ENCODE peak calls at places on chromosomes 6 and 20, in ten cellular contexts. One of them, this sample, is unnamed.

GRCh38 chr6:18528084-18528743 is 141.1 kb downstream of the RNF144B start:
- DNase-seq in endothelial cell of umbilical vein: peak; percentile 24
- DNase-seq in AG10803: peak; percentile 11
- DNase-seq in mucosa of descending colon: no peak
- DNase-seq in epithelial cell of esophagus: peak; percentile 18
- DNase-seq in Calu3: no peak
- DNase-seq in fibroblast of pulmonary artery: peak; percentile 31
- DNase-seq in GM12878: no peak
- DNase-seq in progenitor cell of endocrine pancreas: no peak
- DNase-seq in GM20000: no peak
- DNase-seq in this sample: no peak

GRCh38 chr6:137492771-137493217 is 1.4 kb downstream of the OLIG3 start:
- DNase-seq in Calu3: no peak
- DNase-seq in AG10803: no peak
- DNase-seq in epithelial cell of esophagus: no peak
- DNase-seq in endothelial cell of umbilical vein: no peak
- DNase-seq in GM12878: no peak
- DNase-seq in fibroblast of pulmonary artery: no peak
- DNase-seq in mucosa of descending colon: no peak
- DNase-seq in progenitor cell of endocrine pancreas: no peak
- DNase-seq in GM20000: peak; percentile 26
- DNase-seq in this sample: no peak

GRCh38 chr6:158624684-158625682 is 19.6 kb downstream of the DYNLT1 start:
- DNase-seq in progenitor cell of endocrine pancreas: no peak
- DNase-seq in GM20000: no peak
- DNase-seq in GM12878: no peak
- DNase-seq in fibroblast of pulmonary artery: no peak
- DNase-seq in endothelial cell of umbilical vein: no peak
- DNase-seq in AG10803: no peak
- DNase-seq in Calu3: no peak
- DNase-seq in epithelial cell of esophagus: no peak
- DNase-seq in mucosa of descending colon: no peak
- DNase-seq in this sample: no peak

GRCh38 chr6:10418862-10419748 is 4.2 kb upstream of the TFAP2A start:
- DNase-seq in GM20000: peak; percentile 69
- DNase-seq in mucosa of descending colon: peak; percentile 60
- DNase-seq in progenitor cell of endocrine pancreas: peak; percentile 55
- DNase-seq in Calu3: peak; percentile 77
- DNase-seq in epithelial cell of esophagus: peak; percentile 92
- DNase-seq in endothelial cell of umbilical vein: no peak
- DNase-seq in fibroblast of pulmonary artery: no peak
- DNase-seq in AG10803: no peak
- DNase-seq in GM12878: no peak
- DNase-seq in this sample: peak; percentile 65

GRCh38 chr20:53245581-53245980 is 273.4 kb downstream of the TSHZ2 start:
- DNase-seq in Calu3: no peak
- DNase-seq in progenitor cell of endocrine pancreas: no peak
- DNase-seq in fibroblast of pulmonary artery: no peak
- DNase-seq in GM20000: no peak
- DNase-seq in AG10803: no peak
- DNase-seq in GM12878: no peak
- DNase-seq in endothelial cell of umbilical vein: no peak
- DNase-seq in epithelial cell of esophagus: no peak
- DNase-seq in mucosa of descending colon: no peak
- DNase-seq in this sample: no peak

GRCh38 chr6:51585264-51585663 is 502.1 kb downstream of the PKHD1 start:
- DNase-seq in mucosa of descending colon: no peak
- DNase-seq in endothelial cell of umbilical vein: no peak
- DNase-seq in fibroblast of pulmonary artery: no peak
- DNase-seq in progenitor cell of endocrine pancreas: no peak
- DNase-seq in epithelial cell of esophagus: no peak
- DNase-seq in Calu3: no peak
- DNase-seq in GM20000: no peak
- DNase-seq in AG10803: no peak
- DNase-seq in GM12878: no peak
- DNase-seq in this sample: no peak

GRCh38 chr20:62332989-62333819 is 30.4 kb downstream of the ADRM1 start:
- DNase-seq in epithelial cell of esophagus: no peak
- DNase-seq in fibroblast of pulmonary artery: no peak
- DNase-seq in endothelial cell of umbilical vein: no peak
- DNase-seq in progenitor cell of endocrine pancreas: no peak
- DNase-seq in AG10803: no peak
- DNase-seq in GM20000: no peak
- DNase-seq in mucosa of descending colon: no peak
- DNase-seq in GM12878: no peak
- DNase-seq in Calu3: no peak
- DNase-seq in this sample: no peak

GRCh38 chr6:161414180-161414579 is 140.3 kb upstream of the AGPAT4 start:
- DNase-seq in GM20000: no peak
- DNase-seq in endothelial cell of umbilical vein: no peak
- DNase-seq in GM12878: no peak
- DNase-seq in progenitor cell of endocrine pancreas: no peak
- DNase-seq in Calu3: no peak
- DNase-seq in fibroblast of pulmonary artery: no peak
- DNase-seq in mucosa of descending colon: no peak
- DNase-seq in AG10803: no peak
- DNase-seq in epithelial cell of esophagus: no peak
- DNase-seq in this sample: no peak

GRCh38 chr6:144219056-144219685 is 66.0 kb upstream of the UTRN start:
- DNase-seq in fibroblast of pulmonary artery: peak; percentile 76
- DNase-seq in AG10803: peak; percentile 69
- DNase-seq in Calu3: no peak
- DNase-seq in mucosa of descending colon: no peak
- DNase-seq in progenitor cell of endocrine pancreas: no peak
- DNase-seq in GM20000: peak; percentile 59
- DNase-seq in endothelial cell of umbilical vein: peak; percentile 52
- DNase-seq in GM12878: peak; percentile 8
- DNase-seq in epithelial cell of esophagus: peak; percentile 62
- DNase-seq in this sample: no peak

GRCh38 chr6:39218868-39219567 is 10.3 kb downstream of the KCNK5 start:
- DNase-seq in Calu3: no peak
- DNase-seq in GM20000: peak; percentile 39
- DNase-seq in GM12878: no peak
- DNase-seq in AG10803: no peak
- DNase-seq in mucosa of descending colon: no peak
- DNase-seq in endothelial cell of umbilical vein: no peak
- DNase-seq in epithelial cell of esophagus: no peak
- DNase-seq in progenitor cell of endocrine pancreas: no peak
- DNase-seq in fibroblast of pulmonary artery: no peak
- DNase-seq in this sample: no peak

GRCh38 chr20:44711237-44711636 is 3.9 kb upstream of the CCN5 start:
- DNase-seq in GM20000: no peak
- DNase-seq in mucosa of descending colon: no peak
- DNase-seq in progenitor cell of endocrine pancreas: no peak
- DNase-seq in endothelial cell of umbilical vein: no peak
- DNase-seq in AG10803: no peak
- DNase-seq in fibroblast of pulmonary artery: peak; percentile 71
- DNase-seq in Calu3: no peak
- DNase-seq in GM12878: no peak
- DNase-seq in epithelial cell of esophagus: no peak
- DNase-seq in this sample: no peak

GRCh38 chr20:11144114-11144513 is 470.3 kb upstream of the JAG1 start:
- DNase-seq in endothelial cell of umbilical vein: peak; percentile 29
- DNase-seq in GM12878: no peak
- DNase-seq in AG10803: peak; percentile 97
- DNase-seq in epithelial cell of esophagus: peak; percentile 62
- DNase-seq in fibroblast of pulmonary artery: peak; percentile 89
- DNase-seq in Calu3: no peak
- DNase-seq in GM20000: no peak
- DNase-seq in mucosa of descending colon: no peak
- DNase-seq in progenitor cell of endocrine pancreas: no peak
- DNase-seq in this sample: no peak

GRCh38 chr20:17538517-17539170 is 7.5 kb upstream of the BFSP1 start:
- DNase-seq in fibroblast of pulmonary artery: no peak
- DNase-seq in progenitor cell of endocrine pancreas: no peak
- DNase-seq in Calu3: no peak
- DNase-seq in mucosa of descending colon: no peak
- DNase-seq in GM12878: peak; percentile 21
- DNase-seq in epithelial cell of esophagus: peak; percentile 55
- DNase-seq in AG10803: no peak
- DNase-seq in GM20000: peak; percentile 52
- DNase-seq in endothelial cell of umbilical vein: no peak
- DNase-seq in this sample: no peak

GRCh38 chr6:157287247-157287850 is 36.0 kb downstream of the TMEM242 start:
- DNase-seq in GM20000: no peak
- DNase-seq in mucosa of descending colon: no peak
- DNase-seq in AG10803: no peak
- DNase-seq in epithelial cell of esophagus: no peak
- DNase-seq in progenitor cell of endocrine pancreas: no peak
- DNase-seq in fibroblast of pulmonary artery: no peak
- DNase-seq in GM12878: no peak
- DNase-seq in endothelial cell of umbilical vein: no peak
- DNase-seq in Calu3: no peak
- DNase-seq in this sample: no peak
- TF ChIP-seq CTCF in GM20000: no peak
- TF ChIP-seq CTCF in mucosa of descending colon: no peak
- TF ChIP-seq CTCF in AG10803: no peak
- TF ChIP-seq CTCF in epithelial cell of esophagus: no peak
- TF ChIP-seq CTCF in progenitor cell of endocrine pancreas: no peak
- TF ChIP-seq CTCF in fibroblast of pulmonary artery: no peak
- TF ChIP-seq CTCF in GM12878: no peak
- TF ChIP-seq CTCF in endothelial cell of umbilical vein: no peak
- TF ChIP-seq CTCF in Calu3: no peak
- TF ChIP-seq CTCF in this sample: no peak

GRCh38 chr6:41071923-41072835 is at the start of gene OARD1:
- DNase-seq in GM20000: peak; percentile 63
- DNase-seq in endothelial cell of umbilical vein: no peak
- DNase-seq in GM12878: peak; percentile 97
- DNase-seq in Calu3: peak; percentile 99
- DNase-seq in epithelial cell of esophagus: peak; percentile 99
- DNase-seq in mucosa of descending colon: peak; percentile 100
- DNase-seq in progenitor cell of endocrine pancreas: peak; percentile 100
- DNase-seq in AG10803: peak; percentile 99
- DNase-seq in fibroblast of pulmonary artery: peak; percentile 100
- DNase-seq in this sample: peak; percentile 99
- TF ChIP-seq CTCF in GM20000: no peak
- TF ChIP-seq CTCF in endothelial cell of umbilical vein: no peak
- TF ChIP-seq CTCF in GM12878: no peak
- TF ChIP-seq CTCF in Calu3: no peak
- TF ChIP-seq CTCF in epithelial cell of esophagus: no peak
- TF ChIP-seq CTCF in mucosa of descending colon: peak; percentile 3
- TF ChIP-seq CTCF in progenitor cell of endocrine pancreas: no peak
- TF ChIP-seq CTCF in AG10803: no peak
- TF ChIP-seq CTCF in fibroblast of pulmonary artery: no peak
- TF ChIP-seq CTCF in this sample: no peak

GRCh38 chr6:141199074-141199473 is 933.7 kb upstream of the GJE1 start:
- DNase-seq in Calu3: no peak
- DNase-seq in endothelial cell of umbilical vein: peak; percentile 14
- DNase-seq in epithelial cell of esophagus: no peak
- DNase-seq in AG10803: peak; percentile 42
- DNase-seq in mucosa of descending colon: no peak
- DNase-seq in GM20000: no peak
- DNase-seq in progenitor cell of endocrine pancreas: no peak
- DNase-seq in fibroblast of pulmonary artery: no peak
- DNase-seq in GM12878: no peak
- DNase-seq in this sample: no peak

DNA sequence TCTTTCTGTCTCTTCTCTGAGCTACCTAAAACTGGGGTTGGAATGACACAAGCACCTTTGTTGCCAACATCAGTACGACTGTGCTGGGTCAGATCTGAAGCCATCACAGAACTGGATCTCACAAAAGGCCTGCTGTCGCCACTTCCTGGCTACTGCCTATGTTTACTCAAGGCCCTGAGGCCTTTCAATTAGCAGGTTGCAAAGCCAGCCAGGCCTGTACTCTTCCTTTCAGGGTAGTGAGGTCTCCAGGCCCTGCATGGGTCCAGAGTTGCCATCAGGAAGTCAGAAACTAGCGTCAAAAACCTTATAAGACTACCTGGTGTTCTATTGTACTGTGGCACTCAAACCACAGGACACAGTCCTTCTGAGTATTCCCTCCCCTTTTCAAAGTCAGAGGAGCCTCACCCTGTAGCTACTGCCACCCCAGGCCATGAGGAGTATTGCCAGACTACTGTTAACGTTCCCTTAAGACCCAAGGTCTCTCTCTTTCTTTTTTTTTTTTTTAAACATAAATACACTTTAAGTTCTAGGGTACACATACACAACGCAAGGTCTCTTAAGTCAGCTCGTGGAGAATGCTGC is 937.4 kb upstream of the GJE1 start:
- DNase-seq in endothelial cell of umbilical vein: no peak
- DNase-seq in AG10803: no peak
- DNase-seq in mucosa of descending colon: no peak
- DNase-seq in Calu3: no peak
- DNase-seq in fibroblast of pulmonary artery: no peak
- DNase-seq in progenitor cell of endocrine pancreas: no peak
- DNase-seq in epithelial cell of esophagus: peak; percentile 19
- DNase-seq in GM20000: no peak
- DNase-seq in GM12878: no peak
- DNase-seq in this sample: no peak
- TF ChIP-seq CTCF in endothelial cell of umbilical vein: no peak
- TF ChIP-seq CTCF in AG10803: no peak
- TF ChIP-seq CTCF in mucosa of descending colon: no peak
- TF ChIP-seq CTCF in Calu3: no peak
- TF ChIP-seq CTCF in fibroblast of pulmonary artery: no peak
- TF ChIP-seq CTCF in progenitor cell of endocrine pancreas: no peak
- TF ChIP-seq CTCF in epithelial cell of esophagus: no peak
- TF ChIP-seq CTCF in GM20000: no peak
- TF ChIP-seq CTCF in GM12878: no peak
- TF ChIP-seq CTCF in this sample: no peak

GRCh38 chr20:34110025-34111013 is 1.7 kb downstream of the EIF2S2 start:
- DNase-seq in endothelial cell of umbilical vein: peak; percentile 42
- DNase-seq in GM20000: peak; percentile 46
- DNase-seq in AG10803: peak; percentile 1
- DNase-seq in Calu3: no peak
- DNase-seq in fibroblast of pulmonary artery: peak; percentile 22
- DNase-seq in mucosa of descending colon: no peak
- DNase-seq in progenitor cell of endocrine pancreas: no peak
- DNase-seq in GM12878: no peak
- DNase-seq in epithelial cell of esophagus: no peak
- DNase-seq in this sample: no peak

GRCh38 chr20:34112600-34113061 is 588 bp upstream of the EIF2S2 start:
- DNase-seq in epithelial cell of esophagus: peak; percentile 31
- DNase-seq in progenitor cell of endocrine pancreas: peak; percentile 30
- DNase-seq in endothelial cell of umbilical vein: peak; percentile 76
- DNase-seq in AG10803: peak; percentile 55
- DNase-seq in mucosa of descending colon: no peak
- DNase-seq in GM12878: no peak
- DNase-seq in GM20000: peak; percentile 37
- DNase-seq in fibroblast of pulmonary artery: peak; percentile 59
- DNase-seq in Calu3: peak; percentile 36
- DNase-seq in this sample: peak; percentile 32

GRCh38 chr20:34111057-34111711 is 859 bp downstream of the EIF2S2 start:
- DNase-seq in fibroblast of pulmonary artery: peak; percentile 88
- DNase-seq in AG10803: peak; percentile 81
- DNase-seq in Calu3: peak; percentile 26
- DNase-seq in GM12878: no peak
- DNase-seq in endothelial cell of umbilical vein: peak; percentile 62
- DNase-seq in GM20000: no peak
- DNase-seq in progenitor cell of endocrine pancreas: no peak
- DNase-seq in mucosa of descending colon: no peak
- DNase-seq in epithelial cell of esophagus: peak; percentile 75
- DNase-seq in this sample: peak; percentile 30

GRCh38 chr20:34109442-34109841 is 2.6 kb downstream of the EIF2S2 start:
- DNase-seq in endothelial cell of umbilical vein: no peak
- DNase-seq in GM20000: no peak
- DNase-seq in mucosa of descending colon: no peak
- DNase-seq in AG10803: no peak
- DNase-seq in epithelial cell of esophagus: no peak
- DNase-seq in fibroblast of pulmonary artery: no peak
- DNase-seq in progenitor cell of endocrine pancreas: no peak
- DNase-seq in GM12878: no peak
- DNase-seq in Calu3: no peak
- DNase-seq in this sample: no peak

GRCh38 chr20:34111712-34112599 is at the start of gene EIF2S2:
- DNase-seq in epithelial cell of esophagus: peak; percentile 99
- DNase-seq in AG10803: peak; percentile 99
- DNase-seq in fibroblast of pulmonary artery: peak; percentile 99
- DNase-seq in endothelial cell of umbilical vein: peak; percentile 99
- DNase-seq in GM12878: peak; percentile 95
- DNase-seq in mucosa of descending colon: peak; percentile 99
- DNase-seq in GM20000: peak; percentile 98
- DNase-seq in progenitor cell of endocrine pancreas: peak; percentile 98
- DNase-seq in Calu3: peak; percentile 97
- DNase-seq in this sample: peak; percentile 94
- TF ChIP-seq CTCF in epithelial cell of esophagus: no peak
- TF ChIP-seq CTCF in AG10803: no peak
- TF ChIP-seq CTCF in fibroblast of pulmonary artery: no peak
- TF ChIP-seq CTCF in endothelial cell of umbilical vein: no peak
- TF ChIP-seq CTCF in GM12878: no peak
- TF ChIP-seq CTCF in mucosa of descending colon: peak; percentile 17
- TF ChIP-seq CTCF in GM20000: no peak
- TF ChIP-seq CTCF in progenitor cell of endocrine pancreas: no peak
- TF ChIP-seq CTCF in Calu3: no peak
- TF ChIP-seq CTCF in this sample: no peak

This sample was measured in nephron progenitor cell.